ENCODE peak calls at places on chromosomes 5 and 9, in four cellular contexts. B, Q, V and X are unnamed samples.

GRCh38 chr9:135150981-135151380 is 63.5 kb downstream of the OLFM1 start:
- DNase-seq in B (no peak), Q (no peak), V (no peak), X (no peak)

GRCh38 chr9:15423328-15423985 is 781 bp downstream of the SNAPC3 start:
- DNase-seq in B (no peak), Q (no peak), V (no peak), X (no peak)

GRCh38 chr9:18861599-18862546 is 171.1 kb downstream of the SAXO1 start:
- DNase-seq in B (no peak), Q (no peak), V (no peak), X (no peak)

GRCh38 chr9:130453487-130453886 is 8.7 kb downstream of the ASS1 start:
- DNase-seq in B (no peak), Q (no peak), V (peak), X (no peak)

GRCh38 chr5:44875661-44876250 is 67.0 kb downstream of the MRPS30 start:
- DNase-seq in B (no peak), Q (peak), V (peak), X (peak)

GRCh38 chr5:74625742-74626241 is 14.7 kb downstream of the ENC1 start:
- DNase-seq in B (no peak), Q (no peak), V (no peak), X (no peak)

GRCh38 chr9:128937310-128938165 is 9.9 kb downstream of the DOLK start:
- DNase-seq in B (no peak), Q (no peak), V (no peak), X (no peak)

GRCh38 chr5:91382530-91383026 is 539 bp downstream of the ARRDC3 start:
- DNase-seq in B (no peak), Q (peak), V (peak), X (no peak)

GRCh38 chr5:60463179-60463868 is 236.6 kb downstream of the DEPDC1B start:
- DNase-seq in B (no peak), Q (no peak), V (peak), X (no peak)

GRCh38 chr5:50967388-50968039 is 301.1 kb downstream of the PARP8 start:
- DNase-seq in B (no peak), Q (no peak), V (no peak), X (no peak)

GRCh38 chr5:54259090-54259489 is 51.3 kb downstream of the ARL15 start:
- DNase-seq in B (no peak), Q (no peak), V (no peak), X (no peak)

GRCh38 chr5:140049713-140050112 is 6.6 kb upstream of the NRG2 start:
- DNase-seq in B (no peak), Q (no peak), V (no peak), X (no peak)

GRCh38 chr5:132592521-132592920 is 35.7 kb downstream of the RAD50 start:
- DNase-seq in B (no peak), Q (no peak), V (peak), X (no peak)

GRCh38 chr9:120935383-120935857 is 8.8 kb upstream of the TRAF1 start:
- DNase-seq in B (no peak), Q (no peak), V (no peak), X (no peak)

GRCh38 chr5:17113174-17113941 is 104.1 kb upstream of the BASP1 start:
- DNase-seq in B (no peak), Q (no peak), V (no peak), X (no peak)

GRCh38 chr9:9521033-9521779 is 1091.6 kb downstream of the PTPRD start:
- DNase-seq in B (no peak), Q (no peak), V (no peak), X (no peak)

GRCh38 chr9:30978000-30978399 is 1406.4 kb upstream of the ACO1 start:
- DNase-seq in B (no peak), Q (no peak), V (no peak), X (no peak)

GRCh38 chr5:167050568-167051214 is 1240.8 kb upstream of the WWC1 start:
- DNase-seq in B (no peak), Q (no peak), V (no peak), X (no peak)

GRCh38 chr5:113170707-113171106 is 194.1 kb downstream of the DCP2 start:
- DNase-seq in B (no peak), Q (no peak), V (no peak), X (no peak)

GRCh38 chr9:33719581-33720374 is 75.6 kb upstream of the PRSS3 start:
- DNase-seq in B (no peak), Q (no peak), V (peak), X (no peak)

GRCh38 chr5:16774806-16775205 is 158.0 kb upstream of the RETREG1 start:
- DNase-seq in B (no peak), Q (no peak), V (peak), X (no peak)

DNA sequence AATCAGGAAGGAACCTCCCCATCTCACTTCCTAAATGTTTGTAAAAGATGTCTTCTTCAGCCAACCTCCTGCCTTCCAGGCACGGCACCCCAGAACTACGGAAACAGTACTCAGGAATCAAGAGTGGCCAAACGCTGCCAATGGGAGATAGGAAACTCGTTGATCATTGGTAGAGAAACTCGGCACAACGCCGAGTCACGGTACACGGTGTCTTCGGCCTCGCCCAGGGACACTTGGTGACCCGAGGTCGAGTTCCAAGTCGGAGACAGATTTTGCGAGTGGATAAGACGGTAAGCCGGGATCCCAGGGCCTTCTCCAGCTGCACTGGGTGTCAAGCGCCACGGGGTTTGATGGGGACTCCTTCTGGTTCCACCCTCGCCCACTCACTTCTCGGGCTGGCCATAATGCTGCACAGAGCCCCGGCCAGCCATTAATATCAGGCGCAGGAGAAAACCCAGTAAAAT is 343 bp downstream of the KIAA0825 start:
- DNase-seq in B (no peak), Q (no peak), V (peak), X (peak)
- TF ChIP-seq POLR2AphosphoS5 in B (no peak), Q (no peak), V (no peak), X (no peak)

DNA sequence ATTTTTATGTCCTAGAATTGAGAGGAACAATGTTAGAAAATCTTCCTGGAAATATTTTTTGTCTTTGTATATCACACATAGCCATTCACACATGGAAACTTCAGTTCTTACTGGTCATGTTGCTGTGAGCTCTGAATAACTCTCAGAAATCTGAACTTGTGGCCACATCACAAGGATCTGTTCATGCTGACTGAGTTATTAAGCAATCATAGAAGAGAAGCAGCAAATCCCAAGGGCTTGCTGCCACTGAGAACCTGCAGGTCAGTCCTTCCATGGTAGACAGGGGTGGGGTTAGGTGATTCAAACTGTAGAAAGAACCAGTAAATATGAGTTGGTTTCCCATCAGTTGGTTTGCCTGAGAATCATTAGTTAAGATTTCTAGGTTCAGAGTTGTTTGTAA is 27.6 kb downstream of the SGCD start:
- DNase-seq in B (no peak), Q (no peak), V (no peak), X (no peak)
- TF ChIP-seq TAF1 in B (no peak), Q (no peak), V (no peak), X (no peak)

GRCh38 chr9:27572918-27573698 is at the start of gene C9orf72:
- DNase-seq in B (no peak), Q (no peak), V (peak), X (peak)

GRCh38 chr9:27573699-27574265 is 501 bp upstream of the C9orf72 start:
- DNase-seq in B (peak), Q (peak), V (peak), X (peak)

GRCh38 chr9:27569406-27569805 is 3.9 kb downstream of the C9orf72 start:
- DNase-seq in B (no peak), Q (no peak), V (peak), X (no peak)

GRCh38 chr9:27572036-27572435 is 1.2 kb downstream of the C9orf72 start:
- DNase-seq in B (no peak), Q (no peak), V (no peak), X (no peak)

DNA sequence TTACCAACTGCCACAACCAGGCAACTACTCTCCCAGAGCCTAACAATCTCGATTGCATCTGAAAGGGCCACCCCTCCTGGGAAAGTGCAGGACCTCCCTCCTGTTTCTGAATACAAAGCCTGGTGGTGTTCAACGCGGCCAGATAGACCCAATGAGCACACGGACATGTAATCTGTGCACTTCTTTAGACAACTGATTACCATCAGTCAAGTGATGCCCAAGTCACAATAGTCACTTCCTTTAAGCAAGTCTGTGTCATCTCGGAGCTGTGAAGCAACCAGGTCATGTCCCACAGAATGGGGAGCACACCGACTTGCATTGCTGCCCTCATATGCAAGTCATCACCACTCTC is 739 bp downstream of the C9orf72 start:
- DNase-seq in B (no peak), Q (no peak), V (peak), X (no peak)
- TF ChIP-seq POLR2A in B (peak), Q (no peak), V (no peak), X (no peak)

GRCh38 chr9:82601272-82601835 is 461.6 kb downstream of the RASEF start:
- DNase-seq in B (no peak), Q (no peak), V (peak), X (no peak)

GRCh38 chr9:82606071-82606470 is 456.9 kb downstream of the RASEF start:
- DNase-seq in B (no peak), Q (no peak), V (no peak), X (no peak)

GRCh38 chr9:82605657-82606031 is 457.3 kb downstream of the RASEF start:
- DNase-seq in B (no peak), Q (no peak), V (no peak), X (no peak)

GRCh38 chr9:82606761-82607382 is 456.1 kb downstream of the RASEF start:
- DNase-seq in B (peak), Q (peak), V (peak), X (no peak)

GRCh38 chr9:82604947-82605656 is 457.8 kb downstream of the RASEF start:
- DNase-seq in B (no peak), Q (no peak), V (peak), X (no peak)
- TF ChIP-seq POLR2AphosphoS5 in B (no peak), Q (no peak), V (no peak), X (no peak)

DNA sequence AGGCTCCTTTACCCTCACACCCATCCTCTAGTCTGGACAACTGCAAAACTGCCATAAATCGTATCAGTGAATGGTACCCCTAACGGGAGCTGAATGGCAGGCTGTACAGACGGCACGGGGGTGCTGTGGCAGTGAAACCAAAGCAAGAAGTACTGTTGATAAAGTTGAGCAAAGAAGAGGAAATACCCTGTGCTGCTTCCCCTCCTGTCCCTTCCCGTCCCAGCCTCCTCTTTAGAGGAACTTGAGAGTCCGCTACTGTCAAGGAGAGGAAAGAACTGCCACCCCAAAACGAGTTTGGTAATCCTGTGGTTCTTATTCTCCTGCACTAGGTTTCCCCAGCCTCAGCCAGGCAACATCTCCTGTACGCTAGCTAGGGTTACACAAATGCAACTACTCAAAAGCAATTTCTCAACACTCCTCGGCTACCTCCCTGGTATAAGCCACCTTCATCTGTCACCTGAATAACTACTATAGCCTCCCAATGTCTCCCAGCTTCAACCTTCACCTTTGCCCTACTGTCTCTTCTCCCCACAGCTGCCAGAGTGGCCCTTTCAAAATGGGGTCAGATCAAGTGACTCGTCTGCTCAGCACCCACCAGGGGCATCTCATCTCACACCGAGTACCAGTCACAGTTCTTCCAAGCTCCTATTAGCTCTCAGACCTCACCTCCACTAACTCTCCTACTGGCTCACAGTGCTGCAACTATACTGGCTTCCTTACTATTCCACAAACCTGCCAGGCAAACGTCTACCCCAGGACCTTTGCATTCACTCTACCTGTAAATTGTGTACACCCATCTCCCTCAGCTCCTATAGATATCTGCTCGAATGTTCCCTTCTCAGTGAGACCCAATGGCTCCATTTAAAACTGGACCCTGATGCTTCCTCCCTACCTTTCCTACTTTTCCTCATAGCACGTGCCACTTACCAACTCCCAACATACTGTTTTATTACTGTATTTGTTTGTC is 4.1 kb downstream of the GLRX start:
- DNase-seq in B (no peak), Q (no peak), V (no peak), X (no peak)
- TF ChIP-seq TAF1 in B (no peak), Q (no peak), V (no peak), X (peak)